ENCODE peak calls at places on chromosome 20, in five cellular contexts. V is neural progenitor cell, N is WTC11, D is endothelial cell of umbilical vein, M is NCI-H1105. F is an unnamed sample.

GRCh38 chr20:49766979-49767419 is 45.6 kb upstream of the SLC9A8 start:
- DNase-seq in V (no peak), M (no peak), N (no peak), D (no peak), F (no peak)

GRCh38 chr20:51272392-51272791 is 249.5 kb upstream of the KCNG1 start:
- DNase-seq in D (no peak), V (no peak), M (peak), N (no peak), F (peak)

GRCh38 chr20:56017560-56017959 is 12.2 kb upstream of the CBLN4 start:
- DNase-seq in N (no peak), D (no peak), M (no peak), V (no peak), F (no peak)

GRCh38 chr20:38246357-38247165 is 14.0 kb downstream of the KIAA1755 start:
- DNase-seq in V (no peak), D (no peak), M (no peak), N (no peak), F (peak)

GRCh38 chr20:35739294-35740163 is 2.5 kb downstream of the RBM39 start:
- DNase-seq in M (no peak), V (peak), D (peak), N (no peak), F (peak)

GRCh38 chr20:53839423-53840176 is 230.8 kb downstream of the BCAS1 start:
- DNase-seq in D (no peak), N (no peak), M (no peak), V (no peak), F (no peak)

GRCh38 chr20:25247100-25247665 is 702 bp upstream of the PYGB start:
- DNase-seq in M (peak), N (peak), D (peak), V (peak), F (peak)

GRCh38 chr20:58571942-58572666 is 56.9 kb upstream of the APCDD1L start:
- DNase-seq in M (no peak), N (no peak), D (peak), V (no peak), F (peak)

GRCh38 chr20:47377122-47377722 is 20.7 kb upstream of the ZMYND8 start:
- DNase-seq in M (no peak), D (no peak), N (no peak), V (no peak), F (no peak)

GRCh38 chr20:48026981-48027592 is 241.8 kb upstream of the SULF2 start:
- DNase-seq in V (no peak), N (no peak), M (no peak), D (no peak), F (no peak)

GRCh38 chr20:50958733-50959542 is at the start of gene MOCS3:
- DNase-seq in N (peak), D (peak), M (peak), V (peak), F (peak)

GRCh38 chr20:60036346-60037119 is 78.3 kb downstream of the CDH26 start:
- DNase-seq in M (peak), N (no peak), V (no peak), D (no peak), F (no peak)